ENCODE peak calls at places on chromosomes 4 and X, in four cellular contexts. F, E, G and Q are unnamed samples. For H3K4me1, the result is how much of the 10 kb centered on the place peaks cover.

GRCh38 chr4:60790608-60791007 is 409.5 kb upstream of the ADGRL3 start:
- DNase-seq in E (no peak), F (no peak), G (no peak), Q (no peak)

GRCh38 chrX:15451913-15452312 is 41.2 kb downstream of the PIR start:
- DNase-seq in E (no peak), F (no peak), G (no peak), Q (no peak)

GRCh38 chr4:123014038-123014437 is 91.6 kb upstream of the NUDT6 start:
- DNase-seq in E (no peak), G (no peak), F (no peak), Q (no peak)

GRCh38 chrX:104310084-104310483 is 55.4 kb upstream of the ESX1 start:
- DNase-seq in G (no peak), F (no peak), E (no peak), Q (no peak)

GRCh38 chr4:86688026-86688425 is 93.9 kb downstream of the PTPN13 start:
- DNase-seq in G (no peak), F (no peak), E (no peak), Q (no peak)

GRCh38 chr4:168480991-168481588 is 798 bp upstream of the DDX60L start:
- DNase-seq in F (no peak), E (no peak), G (no peak), Q (no peak)

GRCh38 chr4:19494958-19495357 is 756.7 kb upstream of the SLIT2 start:
- DNase-seq in G (no peak), F (no peak), E (no peak), Q (no peak)

GRCh38 chrX:8364369-8365141 is 100.1 kb upstream of the VCX3B start:
- DNase-seq in F (no peak), G (no peak), E (no peak), Q (peak)

GRCh38 chr4:176404591-176404990 is 84.8 kb downstream of the SPCS3 start:
- DNase-seq in G (no peak), E (no peak), F (no peak), Q (no peak)

GRCh38 chr4:182042945-182043344 is 200.3 kb upstream of the TENM3 start:
- DNase-seq in F (no peak), G (no peak), E (no peak), Q (no peak)

GRCh38 chrX:14899607-14900006 is 26.4 kb downstream of the MOSPD2 start:
- DNase-seq in F (no peak), G (no peak), E (no peak), Q (no peak)

GRCh38 chr4:963276-964225 is 9.8 kb downstream of the DGKQ start:
- DNase-seq in E (peak), G (peak), F (no peak), Q (no peak)

GRCh38 chr4:36235306-36235705 is 9.0 kb downstream of the ARAP2 start:
- DNase-seq in G (no peak), F (no peak), E (no peak), Q (no peak)

GRCh38 chr4:184345573-184345922 is 127.9 kb upstream of the ENPP6 start:
- DNase-seq in E (no peak), G (no peak), F (no peak), Q (no peak)
- H3K4me1 ChIP-seq in E (under half), G (under half), F (under half), Q (under half)

GRCh38 chr4:158171456-158171790 is 1.4 kb downstream of the GASK1B start:
- DNase-seq in G (no peak), F (no peak), E (no peak), Q (no peak)

GRCh38 chr4:158169516-158169915 is 3.3 kb downstream of the GASK1B start:
- DNase-seq in E (no peak), F (no peak), G (no peak), Q (no peak)

GRCh38 chr4:158169931-158170690 is 2.7 kb downstream of the GASK1B start:
- DNase-seq in G (no peak), E (no peak), F (no peak), Q (no peak)

GRCh38 chr4:158172196-158172557 is 648 bp downstream of the GASK1B start:
- DNase-seq in E (no peak), F (no peak), G (no peak), Q (no peak)

GRCh38 chr4:158170691-158171455 is 2.0 kb downstream of the GASK1B start:
- DNase-seq in G (peak), F (peak), E (peak), Q (peak)
- H3K27ac ChIP-seq in G (peak), F (peak), E (peak), Q (no peak)

GRCh38 chr4:153154010-153154975 is 50.0 kb upstream of the TRIM2 start:
- DNase-seq in E (no peak), F (no peak), G (no peak), Q (no peak)
- H3K4me1 ChIP-seq in E (under half), F (under half), G (under half), Q (under half)

GRCh38 chr4:173057906-173058305 is 110.7 kb upstream of the GALNT7 start:
- DNase-seq in G (no peak), F (no peak), E (no peak), Q (no peak)
- H3K27ac ChIP-seq in G (no peak), F (no peak), E (no peak), Q (no peak)